ENCODE peak calls at places on chromosomes 11 and 22, in five cellular contexts. O, D, B, G and V are unnamed samples.

GRCh38 chr11:93775289-93775688 is 8.8 kb upstream of the MED17 start:
- DNase-seq in O (peak), D (peak), B (no peak), G (peak), V (peak)

GRCh38 chr22:44537016-44537936 is 39.2 kb upstream of the RTL6 start:
- DNase-seq in O (no peak), D (no peak), B (no peak), G (no peak), V (no peak)

GRCh38 chr11:103537904-103538502 is 428.8 kb downstream of the DYNC2H1 start:
- DNase-seq in O (peak), D (peak), B (peak), G (peak), V (no peak)

GRCh38 chr11:66159585-66159984 is 89.5 kb downstream of the PACS1 start:
- DNase-seq in O (no peak), D (no peak), B (no peak), G (peak), V (no peak)

GRCh38 chr11:32312865-32313403 is 122.4 kb downstream of the WT1 start:
- DNase-seq in O (peak), D (peak), B (peak), G (peak), V (no peak)

GRCh38 chr11:107691003-107691402 is 20.9 kb downstream of the SLN start:
- DNase-seq in O (no peak), D (peak), B (no peak), G (peak), V (no peak)

GRCh38 chr11:86459682-86460460 is 85.2 kb downstream of the CCDC81 start:
- DNase-seq in O (peak), D (peak), B (peak), G (peak), V (no peak)

GRCh38 chr11:11169715-11170351 is 183.2 kb downstream of the CSNK2A3 start:
- DNase-seq in O (no peak), D (no peak), B (no peak), G (no peak), V (no peak)

GRCh38 chr22:36457688-36458450 is 23.6 kb downstream of the TXN2 start:
- DNase-seq in O (no peak), D (no peak), B (no peak), G (peak), V (no peak)

GRCh38 chr11:66188580-66188979 is 79.9 kb upstream of the RAB1B start:
- DNase-seq in O (no peak), D (peak), B (peak), G (peak), V (no peak)

GRCh38 chr22:44037519-44038370 is 13.6 kb downstream of the PARVB start:
- DNase-seq in O (peak), D (peak), B (peak), G (peak), V (no peak)

GRCh38 chr11:71548716-71549151 is 514 bp downstream of the KRTAP5-9 start:
- DNase-seq in O (no peak), D (no peak), B (no peak), G (no peak), V (no peak)

GRCh38 chr11:75673977-75674582 is 5.2 kb upstream of the MAP6 start:
- DNase-seq in O (peak), D (peak), B (peak), G (peak), V (no peak)

GRCh38 chr11:34267440-34267839 is 90.4 kb downstream of the ABTB2 start:
- DNase-seq in O (no peak), D (no peak), B (no peak), G (no peak), V (no peak)

GRCh38 chr11:64661146-64661545 is 61.9 kb downstream of the NRXN2 start:
- DNase-seq in O (no peak), D (peak), B (no peak), G (peak), V (no peak)

GRCh38 chr11:122671270-122671906 is 15.9 kb downstream of the UBASH3B start:
- DNase-seq in O (peak), D (no peak), B (no peak), G (peak), V (no peak)

GRCh38 chr11:74141274-74141695 is 29.5 kb downstream of the C2CD3 start:
- DNase-seq in O (peak), D (peak), B (no peak), G (peak), V (no peak)

GRCh38 chr11:103108933-103109817 is at the start of gene DYNC2H1:
- DNase-seq in O (peak), D (peak), B (peak), G (peak), V (peak)

GRCh38 chr22:20267441-20268288 is 453 bp downstream of the RTN4R start:
- DNase-seq in O (no peak), D (peak), B (no peak), G (no peak), V (no peak)

GRCh38 chr11:83865636-83866461 is 579.7 kb upstream of the CCDC90B start:
- DNase-seq in O (no peak), D (peak), B (peak), G (peak), V (no peak)

GRCh38 chr11:95764267-95764898 is 25.2 kb downstream of the FAM76B start:
- DNase-seq in O (peak), D (peak), B (peak), G (peak), V (no peak)

GRCh38 chr22:39920134-39920743 is 19.4 kb downstream of the GRAP2 start:
- DNase-seq in O (no peak), D (no peak), B (no peak), G (no peak), V (no peak)

GRCh38 chr11:19921976-19922688 is 209.5 kb downstream of the NAV2 start:
- DNase-seq in O (no peak), D (no peak), B (no peak), G (no peak), V (no peak)

GRCh38 chr11:14546672-14547071 is 26.5 kb upstream of the PSMA1 start:
- DNase-seq in O (no peak), D (no peak), B (no peak), G (no peak), V (no peak)

GRCh38 chr11:60957188-60957587 is 5.2 kb upstream of the SLC15A3 start:
- DNase-seq in O (no peak), D (peak), B (peak), G (peak), V (no peak)

GRCh38 chr11:59918987-59919589 is 19.1 kb upstream of the OOSP1 start:
- DNase-seq in O (peak), D (peak), B (peak), G (peak), V (peak)

GRCh38 chr11:62073061-62073460 is 50.8 kb upstream of the INCENP start:
- DNase-seq in O (no peak), D (no peak), B (no peak), G (no peak), V (no peak)

GRCh38 chr11:33065445-33066178 is 26.2 kb downstream of the TCP11L1 start:
- DNase-seq in O (peak), D (peak), B (peak), G (peak), V (peak)

GRCh38 chr22:23673826-23674690 is 16.8 kb upstream of the RGL4 start:
- DNase-seq in O (no peak), D (no peak), B (no peak), G (no peak), V (no peak)

GRCh38 chr11:96426356-96427103 is 36.7 kb downstream of the JRKL start:
- DNase-seq in O (peak), D (peak), B (peak), G (peak), V (no peak)

GRCh38 chr22:47064016-47064415 is 301.6 kb downstream of the TBC1D22A start:
- DNase-seq in O (no peak), D (no peak), B (no peak), G (no peak), V (no peak)

GRCh38 chr11:11478021-11478420 is 125.0 kb upstream of the CSNK2A3 start:
- DNase-seq in O (no peak), D (peak), B (no peak), G (no peak), V (no peak)

GRCh38 chr22:45629469-45630089 is 42.1 kb upstream of the ATXN10 start:
- DNase-seq in O (no peak), D (no peak), B (no peak), G (no peak), V (no peak)

GRCh38 chr11:64526356-64526755 is 64.7 kb upstream of the SLC22A12 start:
- DNase-seq in O (no peak), D (no peak), B (no peak), G (no peak), V (no peak)

GRCh38 chr22:26701323-26701722 is 43.9 kb downstream of the MIAT start:
- DNase-seq in O (no peak), D (no peak), B (no peak), G (no peak), V (no peak)

DNA sequence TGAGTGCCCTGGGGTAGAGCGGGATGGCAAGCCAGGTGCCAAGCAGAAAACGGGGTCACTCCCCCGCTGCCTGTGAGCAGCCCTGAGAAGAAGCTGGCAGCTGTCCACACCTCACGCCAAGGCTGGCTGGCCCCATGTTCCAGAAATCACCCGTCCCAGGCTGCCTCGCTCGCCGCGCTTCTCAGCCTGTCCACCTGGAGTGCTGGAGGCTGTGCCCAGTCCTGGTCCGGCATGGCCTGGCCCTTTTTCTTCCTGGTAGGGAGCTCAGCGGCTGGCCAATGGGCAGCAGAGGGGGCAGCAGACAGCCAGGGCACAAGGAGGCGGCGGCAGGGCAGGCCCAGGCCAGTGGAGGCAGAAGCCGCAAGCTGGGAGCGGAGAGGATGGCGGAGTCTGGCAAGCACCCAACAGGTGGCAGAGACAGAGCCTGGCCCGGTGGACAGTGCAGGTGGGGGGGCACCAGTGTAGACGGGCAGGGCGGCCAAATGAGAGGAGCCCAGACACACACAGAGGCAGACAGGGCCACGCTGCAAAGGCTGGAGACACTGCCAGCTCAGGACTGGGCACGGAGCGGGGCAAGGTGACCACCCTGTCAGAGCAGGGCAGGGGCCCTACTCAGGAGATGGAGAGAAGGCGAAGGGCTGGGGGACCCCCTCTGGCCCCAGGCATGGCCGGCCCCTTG is 37.2 kb upstream of the TH start:
- DNase-seq in O (peak), D (peak), B (no peak), G (no peak), V (peak)
- TF ChIP-seq CTCF in O (no peak), D (peak), B (peak), G (no peak), V (peak)

GRCh38 chr11:125393331-125393730 is 102.7 kb downstream of the FEZ1 start:
- DNase-seq in O (no peak), D (no peak), B (no peak), G (no peak), V (no peak)
- TF ChIP-seq CTCF in O (no peak), D (no peak), B (no peak), G (no peak), V (no peak)

DNA sequence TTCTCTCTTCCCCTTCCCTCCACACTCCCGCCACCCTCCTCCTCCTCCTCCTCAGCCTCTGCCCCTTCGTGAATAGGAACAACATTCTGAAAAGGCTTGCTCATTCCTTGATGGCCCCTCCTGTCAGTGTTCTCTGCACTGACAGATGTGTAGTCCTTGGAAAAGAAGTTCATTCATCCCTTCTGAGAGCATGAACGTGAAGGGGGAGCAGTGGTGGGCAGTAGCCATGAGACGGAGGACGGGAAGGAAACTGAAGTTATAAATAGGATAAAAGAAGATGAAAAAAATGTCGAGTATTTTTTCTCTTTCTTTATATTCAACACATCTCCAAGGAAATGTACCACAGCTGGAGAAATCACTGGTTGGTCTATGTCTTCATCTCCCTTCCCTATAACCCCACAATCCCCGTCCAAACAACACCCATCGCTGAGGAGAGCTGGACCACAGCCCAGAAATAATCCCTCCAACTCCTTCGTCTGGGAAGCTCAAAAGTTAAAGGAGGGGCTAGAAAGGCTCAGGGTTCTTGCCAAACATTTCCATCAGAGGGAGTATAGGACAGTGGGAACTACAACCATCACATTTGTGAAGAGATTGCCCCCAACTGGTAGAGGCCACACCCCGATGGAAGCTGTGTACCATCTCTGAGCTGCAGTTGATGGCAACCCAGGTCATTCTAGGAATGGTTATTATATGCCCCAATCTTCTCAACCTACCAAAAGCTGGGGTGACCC is 33.5 kb downstream of the ETS1 start:
- DNase-seq in O (peak), D (no peak), B (no peak), G (peak), V (no peak)
- TF ChIP-seq CTCF in O (no peak), D (no peak), B (no peak), G (peak), V (no peak)

DNA sequence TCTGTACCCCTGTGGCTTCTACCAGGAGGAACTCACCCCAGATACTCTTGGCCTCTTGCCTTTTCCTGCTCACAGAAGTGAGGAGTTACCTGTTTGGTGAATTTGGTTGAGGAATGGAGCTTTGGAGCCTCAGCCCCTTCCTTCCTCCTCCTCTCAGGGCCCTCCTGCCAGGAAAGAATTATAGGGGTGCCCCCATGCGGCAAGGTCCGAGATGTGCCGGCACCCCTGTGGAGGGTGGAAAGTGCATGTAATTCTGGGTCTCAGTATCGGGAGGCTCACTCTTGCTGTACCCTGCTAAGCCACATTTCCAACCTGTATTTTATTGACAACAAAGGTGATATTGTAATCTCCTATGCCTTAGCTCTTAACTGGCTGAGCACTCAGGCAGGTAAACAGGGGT is 13.7 kb upstream of the IGSF22 start:
- DNase-seq in O (no peak), D (no peak), B (no peak), G (no peak), V (no peak)
- TF ChIP-seq CTCF in O (no peak), D (no peak), B (no peak), G (no peak), V (no peak)

GRCh38 chr11:69041516-69041915 is 7.2 kb upstream of the TPCN2 start:
- DNase-seq in O (no peak), D (no peak), B (no peak), G (peak), V (no peak)

GRCh38 chr11:69040051-69040450 is 8.7 kb upstream of the TPCN2 start:
- DNase-seq in O (no peak), D (no peak), B (no peak), G (no peak), V (no peak)

GRCh38 chr11:69048056-69048717 is 545 bp upstream of the TPCN2 start:
- DNase-seq in O (no peak), D (no peak), B (no peak), G (no peak), V (no peak)

GRCh38 chr11:69040581-69041260 is 8.0 kb upstream of the TPCN2 start:
- DNase-seq in O (no peak), D (no peak), B (no peak), G (peak), V (no peak)

DNA sequence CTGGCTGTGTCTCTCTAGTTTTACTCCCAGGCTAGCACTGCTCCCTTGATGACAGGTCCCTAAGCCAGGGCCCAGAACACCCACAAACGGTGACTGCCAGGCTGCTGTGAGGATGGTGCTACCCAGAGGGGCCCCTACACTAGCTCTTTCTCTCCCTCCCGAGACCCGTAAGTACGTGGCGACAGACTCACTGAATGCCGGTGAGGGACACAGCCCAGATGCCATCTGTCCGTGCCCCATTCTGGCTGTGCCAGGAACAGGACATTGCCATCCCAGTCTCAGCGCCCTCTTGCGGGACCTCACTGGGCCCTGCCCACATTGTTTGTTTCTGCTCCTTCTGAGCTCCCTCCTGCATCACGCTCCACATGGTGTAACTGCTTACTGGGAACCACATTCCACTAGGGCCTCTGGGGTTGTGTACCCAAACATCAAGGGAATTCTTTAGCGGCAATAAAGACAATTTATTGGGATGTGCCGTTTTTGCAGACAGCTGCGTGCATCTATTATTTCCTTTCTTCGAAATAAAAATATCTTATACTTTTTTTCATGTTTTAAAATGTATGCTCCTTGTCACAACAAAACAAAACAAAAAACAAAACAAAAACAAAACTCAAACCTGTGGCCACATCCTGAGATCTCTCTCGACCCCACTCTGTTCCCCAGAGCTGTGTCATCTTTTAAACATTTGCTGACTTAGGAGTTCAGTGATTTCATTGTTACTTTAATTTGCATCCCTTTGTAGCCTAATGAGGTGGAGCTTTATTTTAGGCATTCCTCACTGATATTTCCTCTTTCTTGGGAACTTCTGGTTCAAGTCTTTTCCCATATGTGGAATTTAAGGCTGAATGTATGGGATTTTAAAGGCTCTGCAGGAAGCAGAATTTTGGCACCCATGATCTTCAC is 4.4 kb upstream of the TPCN2 start:
- DNase-seq in O (peak), D (peak), B (peak), G (peak), V (peak)
- TF ChIP-seq CTCF in O (peak), D (peak), B (no peak), G (peak), V (peak)

GRCh38 chr11:68113986-68114385 is 7.2 kb downstream of the CHKA start:
- DNase-seq in O (no peak), D (no peak), B (no peak), G (peak), V (no peak)
- TF ChIP-seq CTCF in O (no peak), D (no peak), B (no peak), G (no peak), V (no peak)

DNA sequence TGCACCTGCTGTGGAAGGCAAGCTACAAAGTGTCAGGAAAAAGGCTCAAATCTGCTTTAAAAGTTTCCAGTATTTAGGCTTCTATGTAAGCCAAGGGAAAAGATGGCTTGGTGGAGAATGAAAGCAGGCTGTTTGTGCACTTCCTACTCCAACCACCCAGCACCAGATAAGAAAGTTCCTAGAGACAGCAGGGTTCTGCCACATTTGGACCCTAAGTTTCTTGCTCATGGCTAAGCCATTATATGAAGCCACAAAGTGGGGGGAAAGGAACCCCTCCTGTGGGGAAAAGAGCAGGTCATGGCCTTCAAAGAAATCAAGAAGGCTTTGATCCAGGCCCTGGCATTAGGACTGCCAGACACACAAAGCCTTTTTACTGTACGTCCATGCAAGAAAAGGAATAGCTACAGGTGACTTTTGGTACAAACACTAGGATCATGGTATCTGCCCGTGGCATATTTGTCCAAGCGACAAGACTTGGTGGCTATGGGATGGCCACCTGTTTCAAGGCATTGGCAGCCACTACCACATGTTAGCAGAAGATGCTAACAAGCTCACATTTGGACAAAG is 41.1 kb upstream of the GLYAT start:
- DNase-seq in O (no peak), D (no peak), B (no peak), G (no peak), V (no peak)
- TF ChIP-seq CTCF in O (no peak), D (no peak), B (no peak), G (no peak), V (no peak)